ENCODE peak calls at places on chromosomes 5 and 9, in five cellular contexts. L is HepG2, C is GM12878, P is SK-N-SH, E is K562. N is an unnamed sample.

GRCh38 chr9:127537792-127538191 is 74.3 kb upstream of the STXBP1 start:
- DNase-seq in P (peak), C (no peak), E (no peak), L (no peak), N (no peak)

GRCh38 chr5:124261133-124261532 is 485.3 kb downstream of the ZNF608 start:
- DNase-seq in L (no peak), E (no peak), C (no peak), P (no peak), N (no peak)

GRCh38 chr5:116137544-116138378 is 52.9 kb downstream of the COMMD10 start:
- DNase-seq in E (peak), C (peak), L (peak), P (peak), N (peak)

GRCh38 chr5:59562756-59563389 is 330.7 kb downstream of the PDE4D start:
- DNase-seq in P (no peak), E (no peak), C (peak), L (peak), N (no peak)

GRCh38 chr5:119396265-119396664 is 40.4 kb downstream of the TNFAIP8 start:
- DNase-seq in P (no peak), L (no peak), C (no peak), E (no peak), N (no peak)

GRCh38 chr5:116361171-116361967 is 213.3 kb downstream of the SEMA6A start:
- DNase-seq in L (no peak), C (no peak), E (no peak), P (peak), N (no peak)

GRCh38 chr5:5141625-5142527 is 1.7 kb downstream of the ADAMTS16 start:
- DNase-seq in C (no peak), P (peak), E (peak), L (peak), N (peak)

GRCh38 chr5:131164161-131164930 is 710 bp downstream of the HINT1 start:
- DNase-seq in P (peak), E (peak), L (peak), C (no peak), N (peak)

GRCh38 chr9:13386935-13387667 is 107.6 kb upstream of the MPDZ start:
- DNase-seq in L (no peak), C (no peak), P (no peak), E (no peak), N (no peak)

GRCh38 chr9:81227507-81228245 is 461.7 kb downstream of the TLE1 start:
- DNase-seq in L (no peak), C (no peak), P (no peak), E (no peak), N (no peak)

GRCh38 chr9:31799953-31800609 is 584.4 kb upstream of the ACO1 start:
- DNase-seq in L (peak), P (no peak), E (no peak), C (peak), N (no peak)

GRCh38 chr9:35680331-35681105 is 6.8 kb downstream of the CA9 start:
- DNase-seq in E (no peak), C (no peak), P (no peak), L (no peak), N (no peak)

GRCh38 chr9:136599811-136600660 is 54.2 kb upstream of the NOTCH1 start:
- DNase-seq in C (no peak), L (no peak), E (no peak), P (no peak), N (no peak)

GRCh38 chr9:78971505-78971904 is 600.3 kb upstream of the TLE4 start:
- DNase-seq in P (no peak), C (no peak), L (no peak), E (no peak), N (no peak)

GRCh38 chr9:12060811-12061210 is 632.4 kb upstream of the TYRP1 start:
- DNase-seq in L (no peak), E (no peak), C (no peak), P (no peak), N (no peak)

DNA sequence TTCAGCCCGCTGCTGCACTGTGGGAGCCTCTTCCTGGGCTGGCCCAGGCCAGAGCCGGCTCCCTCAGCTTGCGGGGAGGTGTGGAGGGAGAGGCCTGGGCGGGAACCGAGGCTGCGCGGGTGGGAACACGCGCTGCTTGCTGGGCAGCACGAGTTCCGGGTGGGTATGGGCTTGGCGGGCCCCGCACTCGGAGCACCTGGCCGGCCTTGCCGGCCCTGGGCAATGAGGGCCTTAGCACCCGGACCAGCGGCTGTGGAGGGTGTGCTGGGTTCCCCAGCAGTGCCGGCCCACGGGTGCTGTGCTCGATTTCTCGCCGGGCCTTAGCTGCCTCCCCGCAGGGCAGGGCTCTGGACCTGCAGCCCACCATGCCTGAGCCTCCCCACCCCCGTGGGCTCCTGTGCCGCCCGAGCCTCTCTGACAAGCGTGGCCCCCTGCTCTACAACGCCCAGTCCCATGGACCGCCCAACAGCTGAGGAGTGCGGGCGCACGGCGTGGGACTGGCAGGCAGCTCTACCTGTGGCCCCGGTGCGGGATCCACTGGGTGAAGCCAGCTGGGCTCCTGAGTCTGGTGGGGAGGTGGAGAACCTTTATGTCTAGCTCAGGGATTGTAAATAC is 1366.4 kb upstream of the NUDT12 start:
- DNase-seq in L (no peak), P (no peak), C (no peak), E (no peak), N (no peak)
- TF ChIP-seq FOXM1 in L (no peak), P (no peak), C (no peak), E (no peak), N (no peak)

GRCh38 chr5:180161420-180162303 is 47.3 kb downstream of the RASGEF1C start:
- DNase-seq in C (no peak), E (no peak), L (peak), P (peak), N (no peak)
- TF ChIP-seq FOXM1 in C (no peak), E (no peak), L (no peak), P (no peak), N (no peak)

DNA sequence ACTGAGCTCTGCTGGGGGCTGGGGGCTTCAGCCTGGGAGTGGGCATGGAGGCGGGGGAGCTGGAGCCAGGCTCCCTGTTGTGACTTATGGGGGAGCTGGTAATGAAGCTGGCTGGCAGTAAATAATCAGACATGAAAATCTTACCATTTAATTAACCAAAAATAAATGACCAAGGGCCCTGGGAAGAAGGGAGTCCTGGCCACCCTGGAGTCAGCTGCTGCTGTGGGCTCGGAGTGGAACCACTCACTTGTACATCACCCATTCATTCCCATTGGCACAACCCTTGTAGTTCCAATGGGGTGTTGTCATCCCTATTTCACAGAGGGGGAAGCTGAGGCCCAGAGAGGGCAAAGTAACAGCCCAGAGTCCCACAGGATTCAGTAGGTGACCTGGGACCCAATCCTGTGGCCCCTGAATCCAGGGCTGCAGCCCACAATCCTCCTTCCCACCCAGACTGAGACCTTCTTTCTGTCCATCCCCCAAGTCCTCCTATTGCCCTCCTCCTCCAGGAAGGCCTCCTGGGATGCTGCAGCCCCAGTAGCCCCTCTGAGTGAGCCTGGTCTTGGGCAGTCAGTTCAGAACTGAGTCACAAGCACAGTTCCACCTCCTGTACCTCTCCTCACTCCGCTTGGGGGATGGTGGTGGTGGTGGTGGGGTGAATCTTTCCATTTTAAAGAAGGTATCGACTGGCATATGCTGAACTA is 259.4 kb upstream of the MVB12B start:
- DNase-seq in E (no peak), L (no peak), P (no peak), C (no peak), N (no peak)
- TF ChIP-seq FOXM1 in E (no peak), L (no peak), P (no peak), C (no peak), N (no peak)

GRCh38 chr9:134944916-134945315 is 27.2 kb upstream of the FCN1 start:
- DNase-seq in E (no peak), C (no peak), L (no peak), P (no peak), N (no peak)
- TF ChIP-seq FOXM1 in E (no peak), C (no peak), L (no peak), P (no peak), N (no peak)

DNA sequence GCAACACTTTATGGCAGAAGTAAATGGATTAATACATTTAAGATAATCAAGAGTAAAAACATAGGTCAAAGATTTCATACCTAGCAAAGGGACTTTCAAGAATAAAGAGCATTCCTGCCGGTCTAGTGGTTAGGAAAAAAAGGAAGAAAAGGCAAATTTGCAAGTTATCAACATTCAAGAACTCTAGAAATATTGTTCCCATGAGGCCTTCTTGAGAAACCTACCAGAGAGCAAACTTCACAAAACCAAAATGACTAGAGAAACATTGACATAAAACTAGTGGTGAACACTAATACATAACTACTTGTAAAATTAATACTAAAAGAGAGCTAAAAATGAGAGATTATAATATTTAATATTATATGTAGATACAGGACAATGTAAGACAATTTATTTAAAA is 320.2 kb upstream of the RGMB start:
- DNase-seq in P (no peak), C (no peak), E (no peak), L (no peak), N (no peak)
- TF ChIP-seq FOXM1 in P (no peak), C (no peak), E (no peak), L (no peak), N (no peak)

GRCh38 chr5:36111238-36111637 is 40.4 kb downstream of the LMBRD2 start:
- DNase-seq in P (no peak), E (no peak), C (no peak), L (no peak), N (no peak)

DNA sequence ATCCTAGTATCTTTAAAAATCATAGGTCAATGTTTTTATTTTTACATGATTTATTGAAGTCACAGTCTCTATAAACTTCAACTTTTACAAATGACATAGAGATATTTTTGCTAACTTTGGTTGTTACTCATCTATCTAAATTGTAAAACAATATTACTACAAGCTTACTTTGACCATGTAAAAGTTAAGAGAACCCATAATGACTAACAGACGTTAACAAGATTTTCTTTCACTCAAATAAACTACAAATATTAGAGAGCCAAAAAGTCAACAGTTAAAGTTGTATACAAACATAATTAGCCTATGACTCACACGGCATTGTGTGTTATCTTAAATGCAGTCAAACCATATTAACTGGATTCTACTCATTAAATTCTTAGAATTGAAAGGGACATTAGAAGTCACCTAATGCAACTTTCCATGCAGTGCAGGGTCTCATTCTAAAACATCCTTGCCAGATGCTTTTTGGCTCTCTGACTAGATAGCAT is 42.1 kb upstream of the UGT3A2 start:
- DNase-seq in P (no peak), C (no peak), L (no peak), E (no peak), N (no peak)
- TF ChIP-seq FOXM1 in P (no peak), C (no peak), L (no peak), E (no peak), N (no peak)

GRCh38 chr5:138611295-138612220 is 36.4 kb upstream of the HSPA9 start:
- DNase-seq in P (peak), E (peak), C (no peak), L (no peak), N (no peak)
- TF ChIP-seq FOXM1 in P (no peak), E (no peak), C (no peak), L (no peak), N (no peak)

GRCh38 chr5:96142786-96143434 is 181.3 kb upstream of the ELL2 start:
- DNase-seq in L (no peak), C (no peak), P (no peak), E (no peak), N (no peak)
- TF ChIP-seq FOXM1 in L (no peak), C (no peak), P (no peak), E (no peak), N (no peak)

N was measured in HEK293T.